ENCODE peak calls at places on chromosomes 3 and 15, in six cellular contexts. One of them, this sample, is unnamed.

GRCh38 chr15:74783072-74783807 is 1.4 kb downstream of the CSK start:
- DNase-seq in NCI-H510A treated with DMSO at 0.1 percent for 48 hours: no peak
- DNase-seq in endothelial cell: no peak
- DNase-seq in activated CD8-positive, alpha-beta memory T cell treated with anti-CD3 and anti-CD28 coated beads for 48 hours: no peak
- DNase-seq in activated T-helper 1 cell treated with anti-CD3 and anti-CD28 coated beads, Interleukin-12 subunit alpha, Interleukin-12 subunit beta, Interleukin-2, Interleukin-4 antibody, amounts not matched to agents 30 ng/mL and 10 ng/mL and 1 ng/mL, durations not matched to agents 14 hours and 24 hours and 36 hours: no peak
- DNase-seq in RPMI7951: peak; percentile 71
- DNase-seq in this sample: no peak

GRCh38 chr15:49707598-49707997 is 86.8 kb downstream of the DTWD1 start:
- DNase-seq in NCI-H510A treated with DMSO at 0.1 percent for 48 hours: no peak
- DNase-seq in endothelial cell: no peak
- DNase-seq in activated CD8-positive, alpha-beta memory T cell treated with anti-CD3 and anti-CD28 coated beads for 48 hours: no peak
- DNase-seq in activated T-helper 1 cell treated with anti-CD3 and anti-CD28 coated beads, Interleukin-12 subunit alpha, Interleukin-12 subunit beta, Interleukin-2, Interleukin-4 antibody, amounts not matched to agents 30 ng/mL and 10 ng/mL and 1 ng/mL, durations not matched to agents 14 hours and 24 hours and 36 hours: no peak
- DNase-seq in RPMI7951: no peak
- DNase-seq in this sample: no peak

GRCh38 chr3:141146979-141147470 is 84.6 kb upstream of the PXYLP1 start:
- DNase-seq in NCI-H510A treated with DMSO at 0.1 percent for 48 hours: no peak
- DNase-seq in endothelial cell: no peak
- DNase-seq in activated CD8-positive, alpha-beta memory T cell treated with anti-CD3 and anti-CD28 coated beads for 48 hours: no peak
- DNase-seq in activated T-helper 1 cell treated with anti-CD3 and anti-CD28 coated beads, Interleukin-12 subunit alpha, Interleukin-12 subunit beta, Interleukin-2, Interleukin-4 antibody, amounts not matched to agents 30 ng/mL and 10 ng/mL and 1 ng/mL, durations not matched to agents 14 hours and 24 hours and 36 hours: no peak
- DNase-seq in RPMI7951: no peak
- DNase-seq in this sample: no peak

GRCh38 chr3:37833790-37834189 is 27.9 kb upstream of the CTDSPL start:
- DNase-seq in NCI-H510A treated with DMSO at 0.1 percent for 48 hours: no peak
- DNase-seq in endothelial cell: peak; percentile 25
- DNase-seq in activated CD8-positive, alpha-beta memory T cell treated with anti-CD3 and anti-CD28 coated beads for 48 hours: no peak
- DNase-seq in activated T-helper 1 cell treated with anti-CD3 and anti-CD28 coated beads, Interleukin-12 subunit alpha, Interleukin-12 subunit beta, Interleukin-2, Interleukin-4 antibody, amounts not matched to agents 30 ng/mL and 10 ng/mL and 1 ng/mL, durations not matched to agents 14 hours and 24 hours and 36 hours: no peak
- DNase-seq in RPMI7951: peak; percentile 5
- DNase-seq in this sample: no peak

GRCh38 chr3:129481783-129482332 is 41.8 kb downstream of the IFT122 start:
- DNase-seq in NCI-H510A treated with DMSO at 0.1 percent for 48 hours: no peak
- DNase-seq in endothelial cell: no peak
- DNase-seq in activated CD8-positive, alpha-beta memory T cell treated with anti-CD3 and anti-CD28 coated beads for 48 hours: no peak
- DNase-seq in activated T-helper 1 cell treated with anti-CD3 and anti-CD28 coated beads, Interleukin-12 subunit alpha, Interleukin-12 subunit beta, Interleukin-2, Interleukin-4 antibody, amounts not matched to agents 30 ng/mL and 10 ng/mL and 1 ng/mL, durations not matched to agents 14 hours and 24 hours and 36 hours: peak; percentile 4
- DNase-seq in RPMI7951: no peak
- DNase-seq in this sample: no peak

GRCh38 chr15:96320703-96321421 is 9.6 kb upstream of the NR2F2 start:
- DNase-seq in NCI-H510A treated with DMSO at 0.1 percent for 48 hours: no peak
- DNase-seq in endothelial cell: no peak
- DNase-seq in activated CD8-positive, alpha-beta memory T cell treated with anti-CD3 and anti-CD28 coated beads for 48 hours: no peak
- DNase-seq in activated T-helper 1 cell treated with anti-CD3 and anti-CD28 coated beads, Interleukin-12 subunit alpha, Interleukin-12 subunit beta, Interleukin-2, Interleukin-4 antibody, amounts not matched to agents 30 ng/mL and 10 ng/mL and 1 ng/mL, durations not matched to agents 14 hours and 24 hours and 36 hours: no peak
- DNase-seq in RPMI7951: no peak
- DNase-seq in this sample: no peak

GRCh38 chr15:72047020-72047419 is 70.9 kb downstream of the MYO9A start:
- DNase-seq in NCI-H510A treated with DMSO at 0.1 percent for 48 hours: no peak
- DNase-seq in endothelial cell: no peak
- DNase-seq in activated CD8-positive, alpha-beta memory T cell treated with anti-CD3 and anti-CD28 coated beads for 48 hours: no peak
- DNase-seq in activated T-helper 1 cell treated with anti-CD3 and anti-CD28 coated beads, Interleukin-12 subunit alpha, Interleukin-12 subunit beta, Interleukin-2, Interleukin-4 antibody, amounts not matched to agents 30 ng/mL and 10 ng/mL and 1 ng/mL, durations not matched to agents 14 hours and 24 hours and 36 hours: no peak
- DNase-seq in RPMI7951: peak; percentile 10
- DNase-seq in this sample: no peak

GRCh38 chr15:48954538-48954937 is 9.2 kb downstream of the SHC4 start:
- DNase-seq in NCI-H510A treated with DMSO at 0.1 percent for 48 hours: no peak
- DNase-seq in endothelial cell: no peak
- DNase-seq in activated CD8-positive, alpha-beta memory T cell treated with anti-CD3 and anti-CD28 coated beads for 48 hours: no peak
- DNase-seq in activated T-helper 1 cell treated with anti-CD3 and anti-CD28 coated beads, Interleukin-12 subunit alpha, Interleukin-12 subunit beta, Interleukin-2, Interleukin-4 antibody, amounts not matched to agents 30 ng/mL and 10 ng/mL and 1 ng/mL, durations not matched to agents 14 hours and 24 hours and 36 hours: no peak
- DNase-seq in RPMI7951: peak; percentile 58
- DNase-seq in this sample: no peak

GRCh38 chr3:129439817-129440647 is at the start of the genes IFT122 and MBD4:
- DNase-seq in NCI-H510A treated with DMSO at 0.1 percent for 48 hours: peak; percentile 95
- DNase-seq in endothelial cell: peak; percentile 96
- DNase-seq in activated CD8-positive, alpha-beta memory T cell treated with anti-CD3 and anti-CD28 coated beads for 48 hours: peak; percentile 96
- DNase-seq in activated T-helper 1 cell treated with anti-CD3 and anti-CD28 coated beads, Interleukin-12 subunit alpha, Interleukin-12 subunit beta, Interleukin-2, Interleukin-4 antibody, amounts not matched to agents 30 ng/mL and 10 ng/mL and 1 ng/mL, durations not matched to agents 14 hours and 24 hours and 36 hours: peak; percentile 100
- DNase-seq in RPMI7951: peak; percentile 99
- DNase-seq in this sample: peak; percentile 98

GRCh38 chr15:39465843-39466242 is 115.0 kb upstream of the THBS1 start:
- DNase-seq in NCI-H510A treated with DMSO at 0.1 percent for 48 hours: no peak
- DNase-seq in endothelial cell: no peak
- DNase-seq in activated CD8-positive, alpha-beta memory T cell treated with anti-CD3 and anti-CD28 coated beads for 48 hours: no peak
- DNase-seq in activated T-helper 1 cell treated with anti-CD3 and anti-CD28 coated beads, Interleukin-12 subunit alpha, Interleukin-12 subunit beta, Interleukin-2, Interleukin-4 antibody, amounts not matched to agents 30 ng/mL and 10 ng/mL and 1 ng/mL, durations not matched to agents 14 hours and 24 hours and 36 hours: no peak
- DNase-seq in RPMI7951: no peak
- DNase-seq in this sample: no peak

GRCh38 chr3:135137296-135137695 is 342.2 kb downstream of the EPHB1 start:
- DNase-seq in NCI-H510A treated with DMSO at 0.1 percent for 48 hours: no peak
- DNase-seq in endothelial cell: no peak
- DNase-seq in activated CD8-positive, alpha-beta memory T cell treated with anti-CD3 and anti-CD28 coated beads for 48 hours: no peak
- DNase-seq in activated T-helper 1 cell treated with anti-CD3 and anti-CD28 coated beads, Interleukin-12 subunit alpha, Interleukin-12 subunit beta, Interleukin-2, Interleukin-4 antibody, amounts not matched to agents 30 ng/mL and 10 ng/mL and 1 ng/mL, durations not matched to agents 14 hours and 24 hours and 36 hours: no peak
- DNase-seq in RPMI7951: no peak
- DNase-seq in this sample: no peak

GRCh38 chr3:123096701-123097100 is 29.9 kb downstream of the PDIA5 start:
- DNase-seq in NCI-H510A treated with DMSO at 0.1 percent for 48 hours: no peak
- DNase-seq in endothelial cell: no peak
- DNase-seq in activated CD8-positive, alpha-beta memory T cell treated with anti-CD3 and anti-CD28 coated beads for 48 hours: no peak
- DNase-seq in activated T-helper 1 cell treated with anti-CD3 and anti-CD28 coated beads, Interleukin-12 subunit alpha, Interleukin-12 subunit beta, Interleukin-2, Interleukin-4 antibody, amounts not matched to agents 30 ng/mL and 10 ng/mL and 1 ng/mL, durations not matched to agents 14 hours and 24 hours and 36 hours: no peak
- DNase-seq in RPMI7951: peak; percentile 85
- DNase-seq in this sample: no peak